ENCODE peak calls at places on chromosome 10, in five cellular contexts. R, S, N, O and F are unnamed samples.

GRCh38 chr10:3898821-3899220 is 113.8 kb upstream of the KLF6 start:
- DNase-seq in R (no peak), S (no peak), O (no peak), N (peak), F (no peak)

GRCh38 chr10:34922138-34922537 is 107.0 kb upstream of the PARD3 start:
- DNase-seq in O (peak), S (no peak), R (peak), N (no peak), F (no peak)

GRCh38 chr10:107118866-107119265 is 45.6 kb downstream of the SORCS1 start:
- DNase-seq in N (no peak), S (no peak), O (no peak), R (no peak), F (no peak)

GRCh38 chr10:70255329-70256299 is 22.4 kb upstream of the PPA1 start:
- DNase-seq in N (peak), O (peak), R (no peak), S (peak), F (peak)

GRCh38 chr10:69479737-69480412 is 28.6 kb downstream of the TSPAN15 start:
- DNase-seq in N (no peak), S (no peak), R (no peak), O (no peak), F (peak)

GRCh38 chr10:65570143-65571010 is 1355.5 kb upstream of the LRRTM3 start:
- DNase-seq in R (peak), S (no peak), N (peak), O (peak), F (no peak)

GRCh38 chr10:13993169-13993568 is 337.6 kb downstream of the FRMD4A start:
- DNase-seq in N (peak), S (no peak), R (peak), O (no peak), F (no peak)

GRCh38 chr10:24790599-24790998 is 66.9 kb upstream of the ARHGAP21 start:
- DNase-seq in S (peak), R (no peak), O (no peak), N (peak), F (peak)

GRCh38 chr10:114519306-114519669 is 115.0 kb upstream of the AFAP1L2 start:
- DNase-seq in N (peak), O (no peak), S (no peak), R (no peak), F (no peak)

GRCh38 chr10:93742633-93743349 is 14.9 kb upstream of the LGI1 start:
- DNase-seq in R (peak), N (no peak), S (peak), O (no peak), F (no peak)

GRCh38 chr10:119301397-119301796 is 94.0 kb downstream of the GRK5 start:
- DNase-seq in O (no peak), S (no peak), R (peak), N (peak), F (no peak)

GRCh38 chr10:121927841-121928527 is at the start of gene ATE1:
- DNase-seq in R (peak), N (peak), O (peak), S (peak), F (peak)

GRCh38 chr10:116049158-116049557 is 223.8 kb downstream of the GFRA1 start:
- DNase-seq in S (no peak), O (no peak), R (no peak), N (no peak), F (no peak)